ENCODE peak calls at places on chromosomes 11 and 22, in nine cellular contexts. P, H, Z, V, F, L, G, S and Q are unnamed samples.

GRCh38 chr22:38125731-38126344 is 15.4 kb upstream of the BAIAP2L2 start:
- DNase-seq in L (no peak), P (no peak), G (no peak), S (no peak), F (no peak), Z (peak; percentile 49), V (peak; percentile 67), H (no peak), Q (no peak)

GRCh38 chr11:56271092-56271491 is 2.9 kb upstream of the OR5T1 start:
- DNase-seq in H (no peak), P (no peak), Z (no peak), L (no peak), G (no peak), S (no peak), F (no peak), V (no peak), Q (no peak)

GRCh38 chr11:1920128-1920908 is 815 bp downstream of the TNNT3 start:
- DNase-seq in S (no peak), V (peak; percentile 78), F (peak; percentile 14), H (no peak), Z (no peak), G (no peak), L (no peak), P (no peak), Q (no peak)

GRCh38 chr22:48855593-48856307 is 971.9 kb downstream of the BRD1 start:
- DNase-seq in L (no peak), P (no peak), Z (no peak), S (no peak), G (no peak), F (no peak), H (no peak), V (no peak), Q (no peak)

GRCh38 chr11:63212742-63213141 is 30.7 kb downstream of the SLC22A25 start:
- DNase-seq in H (no peak), G (no peak), L (peak; percentile 41), Z (no peak), P (no peak), F (no peak), S (no peak), V (peak; percentile 48), Q (peak; percentile 29)

GRCh38 chr11:68191661-68192579 is 21.2 kb downstream of the KMT5B start:
- DNase-seq in Z (no peak), F (no peak), S (no peak), V (peak; percentile 19), G (no peak), H (no peak), L (no peak), P (peak; percentile 31), Q (no peak)

GRCh38 chr11:70405679-70406395 is 7.5 kb downstream of the CTTN start:
- DNase-seq in S (no peak), F (no peak), H (no peak), L (no peak), G (no peak), Z (no peak), V (peak; percentile 51), P (no peak), Q (no peak)

GRCh38 chr11:119796363-119797060 is 67.5 kb upstream of the NECTIN1 start:
- DNase-seq in L (no peak), P (no peak), Z (peak; percentile 52), V (no peak), F (no peak), G (no peak), S (no peak), H (no peak), Q (no peak)

GRCh38 chr11:94310191-94310875 is 6.0 kb downstream of the IZUMO1R start:
- DNase-seq in S (no peak), V (no peak), H (no peak), G (no peak), Z (no peak), L (no peak), P (no peak), F (no peak), Q (no peak)

GRCh38 chr11:64917663-64917995 is 620 bp upstream of the ATG2A start:
- DNase-seq in P (no peak), S (no peak), G (no peak), Z (no peak), H (no peak), V (peak; percentile 77), F (no peak), L (no peak), Q (no peak)

GRCh38 chr22:45740236-45740635 is 68.6 kb downstream of the ATXN10 start:
- DNase-seq in V (no peak), L (no peak), S (no peak), H (no peak), Z (no peak), F (no peak), G (no peak), P (peak; percentile 35), Q (no peak)

GRCh38 chr11:16606784-16607674 is 131.4 kb upstream of the C11orf58 start:
- DNase-seq in V (peak; percentile 78), Z (peak; percentile 86), L (peak; percentile 54), S (peak; percentile 50), G (peak; percentile 48), F (no peak), P (peak; percentile 41), H (peak; percentile 68), Q (peak; percentile 31)

GRCh38 chr22:20060700-20061480 is 19.2 kb upstream of the DGCR8 start:
- DNase-seq in G (no peak), F (no peak), L (peak; percentile 53), H (no peak), P (no peak), S (no peak), Z (no peak), V (peak; percentile 66), Q (no peak)

GRCh38 chr11:62592216-62592815 is 993 bp upstream of the TUT1 start:
- DNase-seq in S (no peak), V (peak; percentile 61), F (no peak), P (no peak), L (peak; percentile 59), Z (peak; percentile 22), H (no peak), G (no peak), Q (no peak)

GRCh38 chr11:44110231-44110679 is 14.8 kb downstream of the EXT2 start:
- DNase-seq in G (peak; percentile 54), P (peak; percentile 40), H (peak; percentile 50), Z (no peak), S (peak; percentile 58), V (no peak), L (peak; percentile 70), F (peak; percentile 69), Q (peak; percentile 70)

DNA sequence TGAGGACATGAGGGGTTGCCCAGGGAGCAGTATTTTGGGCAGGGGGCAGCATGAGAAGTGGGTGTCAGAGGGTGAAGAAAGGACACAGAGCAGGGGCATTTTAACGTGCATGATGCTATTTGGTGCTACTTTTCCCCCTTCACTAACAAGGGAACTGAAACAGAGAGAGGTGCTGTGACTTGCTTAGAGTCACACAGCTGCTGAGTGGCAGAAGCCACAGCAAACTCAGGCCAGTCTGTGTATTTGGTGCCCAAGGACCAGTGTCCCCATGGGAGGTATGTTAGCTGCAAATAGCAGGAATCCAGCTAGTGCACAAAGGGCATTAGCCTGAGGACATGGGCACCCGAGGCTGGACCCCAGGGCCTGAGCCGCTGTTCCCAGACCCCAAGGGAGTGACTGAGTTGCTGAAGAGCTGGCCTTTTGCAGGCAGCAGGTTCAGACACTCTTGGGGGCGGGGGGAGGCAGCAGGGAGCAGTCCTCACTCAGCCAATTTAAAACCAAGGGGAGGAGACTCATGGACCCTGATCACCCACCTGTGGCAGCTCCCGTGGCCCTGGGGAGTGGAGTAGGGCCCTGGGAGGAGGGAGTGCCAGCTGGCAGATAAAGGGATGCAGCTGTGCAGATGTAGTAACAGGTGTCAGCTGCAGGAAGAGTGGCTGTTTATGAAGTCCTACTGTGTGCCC is 14.6 kb downstream of the PARVG start:
- DNase-seq in S (no peak), F (no peak), L (no peak), P (no peak), Z (no peak), H (no peak), G (no peak), V (no peak), Q (no peak)
- H3K4me1 ChIP-seq in S (no peaks in the 10 kb centered on the region), F (no peaks in the 10 kb centered on the region), L (peaks cover 13% of the 10 kb centered on the region), P (peaks cover 2% of the 10 kb centered on the region), Z (no peaks in the 10 kb centered on the region), H (no peaks in the 10 kb centered on the region), G (no peaks in the 10 kb centered on the region), V (peaks cover 8% of the 10 kb centered on the region), Q (no peaks in the 10 kb centered on the region)

GRCh38 chr22:47609653-47610052 is 847.2 kb downstream of the TBC1D22A start:
- DNase-seq in Z (peak; percentile 48), H (no peak), L (no peak), G (no peak), V (peak; percentile 14), P (no peak), F (no peak), S (no peak), Q (no peak)

GRCh38 chr22:47610281-47610680 is 847.8 kb downstream of the TBC1D22A start:
- DNase-seq in S (no peak), L (no peak), G (no peak), V (peak; percentile 27), P (no peak), F (no peak), H (no peak), Z (peak; percentile 52), Q (no peak)

GRCh38 chr22:47612136-47612910 is 849.9 kb downstream of the TBC1D22A start:
- DNase-seq in S (no peak), L (no peak), V (peak; percentile 58), P (no peak), H (no peak), F (no peak), G (no peak), Z (peak; percentile 60), Q (no peak)

GRCh38 chr22:47608421-47608820 is 846.0 kb downstream of the TBC1D22A start:
- DNase-seq in G (no peak), S (no peak), Z (peak; percentile 30), V (peak; percentile 26), L (no peak), P (no peak), H (no peak), F (no peak), Q (no peak)

GRCh38 chr22:47610766-47611165 is 848.3 kb downstream of the TBC1D22A start:
- DNase-seq in P (no peak), H (no peak), V (peak; percentile 60), S (no peak), F (no peak), L (no peak), Z (peak; percentile 23), G (no peak), Q (no peak)
- H3K27ac ChIP-seq in P (no peak overlapping the region), H (no peak overlapping the region), V (no peak overlapping the region), S (no peak overlapping the region), F (no peak overlapping the region), L (no peak overlapping the region), Z (no peak overlapping the region), G (no peak overlapping the region), Q (no peak overlapping the region)

DNA sequence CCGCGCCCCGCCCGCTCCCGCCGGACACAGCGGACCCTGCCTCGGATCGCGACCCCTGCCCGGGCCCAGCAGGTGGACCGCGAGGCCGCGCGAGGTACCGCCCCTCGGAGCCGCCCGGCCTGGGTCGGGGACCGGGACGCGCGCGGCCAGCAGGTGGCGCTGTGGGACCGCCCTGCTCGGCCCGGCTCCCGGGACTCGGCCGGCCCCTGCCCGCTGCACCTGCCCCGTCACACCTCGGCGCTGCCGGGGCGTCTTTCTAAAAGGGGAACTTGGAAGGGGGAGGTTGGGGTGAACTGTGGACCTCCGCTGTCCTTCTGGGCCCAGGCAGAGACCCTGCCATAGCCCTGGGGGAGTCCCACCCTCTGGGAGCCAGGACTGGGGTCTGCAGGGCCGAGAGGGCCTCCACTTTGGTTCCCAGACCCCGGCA is 11.1 kb downstream of the CRELD2 start:
- DNase-seq in S (peak; percentile 66), G (peak; percentile 82), F (peak; percentile 63), P (no peak), L (peak; percentile 80), Z (no peak), H (peak; percentile 60), V (peak; percentile 100), Q (peak; percentile 53)
- H3K4me1 ChIP-seq in S (peaks cover 26% of the 10 kb centered on the region), G (peaks cover 4% of the 10 kb centered on the region), F (peaks cover 12% of the 10 kb centered on the region), P (peaks cover 8% of the 10 kb centered on the region), L (peaks cover 46% of the 10 kb centered on the region), Z (peaks cover 22% of the 10 kb centered on the region), H (peaks cover 59% of the 10 kb centered on the region), V (no peaks in the 10 kb centered on the region), Q (peaks cover 10% of the 10 kb centered on the region)

GRCh38 chr11:130144129-130144528 is 15.5 kb upstream of the ST14 start:
- DNase-seq in V (no peak), P (no peak), S (no peak), Z (no peak), H (no peak), F (peak; percentile 77), G (no peak), L (no peak), Q (no peak)
- H3K27ac ChIP-seq in V (no peak overlapping the region), P (no peak overlapping the region), S (no peak overlapping the region), Z (no peak overlapping the region), H (peak overlapping the region; percentile 9), F (peak overlapping the region; percentile 77), G (no peak overlapping the region), L (no peak overlapping the region), Q (peak overlapping the region; percentile 66)